ENCODE peak calls at places on chromosomes 5 and 9, in five cellular contexts. P is activated CD8-positive, alpha-beta T cell treated with anti-CD3 and anti-CD28 coated beads, Interleukin-2, amount 10 ng/mL, durations not matched to agents 7 days and 5 days; F is GM03348; T is NCI-H2171 treated with DMSO at 0.1 percent for 48 hours; N is tibial artery. W is an unnamed sample.

GRCh38 chr5:97102010-97102470 is 40.4 kb downstream of the LIX1 start:
- DNase-seq in P (no peak), F (no peak), T (peak; percentile 2), N (no peak), W (peak; percentile 20)

GRCh38 chr5:181111010-181111409 is 20.0 kb downstream of the OR2V1 start:
- DNase-seq in N (peak; percentile 35), T (peak; percentile 32), P (no peak), F (no peak), W (no peak)

GRCh38 chr5:179124853-179125788 is 64.9 kb downstream of the ZNF354C start:
- DNase-seq in P (no peak), F (no peak), T (no peak), N (peak; percentile 60), W (no peak)

GRCh38 chr9:110427497-110428104 is 89.9 kb upstream of the TXNDC8 start:
- DNase-seq in N (no peak), T (peak; percentile 14), F (peak; percentile 32), P (peak; percentile 31), W (peak; percentile 54)

GRCh38 chr5:76701298-76701697 is 14.6 kb upstream of the F2R start:
- DNase-seq in N (peak; percentile 73), F (peak; percentile 28), P (no peak), T (no peak), W (no peak)

GRCh38 chr5:170070556-170071412 is 34.9 kb upstream of the FOXI1 start:
- DNase-seq in F (peak; percentile 86), T (no peak), P (peak; percentile 43), N (no peak), W (peak; percentile 88)

GRCh38 chr9:107039546-107039945 is 176.6 kb downstream of the ZNF462 start:
- DNase-seq in F (no peak), T (peak; percentile 80), P (no peak), N (no peak), W (no peak)

GRCh38 chr5:38207343-38207742 is 51.0 kb upstream of the EGFLAM start:
- DNase-seq in P (no peak), T (no peak), N (no peak), F (no peak), W (no peak)

GRCh38 chr5:124663101-124663506 is 83.3 kb downstream of the ZNF608 start:
- DNase-seq in P (no peak), T (no peak), N (no peak), F (no peak), W (no peak)

GRCh38 chr9:90991953-90992352 is 190.3 kb downstream of the SYK start:
- DNase-seq in F (peak; percentile 19), N (no peak), T (no peak), P (no peak), W (no peak)

GRCh38 chr5:175695161-175696126 is 37.6 kb downstream of the HRH2 start:
- DNase-seq in N (peak; percentile 56), T (no peak), F (no peak), P (no peak), W (no peak)

GRCh38 chr9:23005061-23005690 is 558.6 kb downstream of the DMRTA1 start:
- DNase-seq in P (no peak), N (no peak), T (no peak), F (no peak), W (no peak)

GRCh38 chr9:13816837-13817236 is 497.1 kb downstream of the NFIB start:
- DNase-seq in N (no peak), F (no peak), P (no peak), T (no peak), W (no peak)

GRCh38 chr9:116897181-116897580 is 210.1 kb downstream of the TRIM32 start:
- DNase-seq in F (no peak), P (no peak), N (no peak), T (no peak), W (no peak)

GRCh38 chr5:53366245-53366644 is 114.2 kb upstream of the FST start:
- DNase-seq in P (no peak), F (no peak), T (no peak), N (no peak), W (no peak)

GRCh38 chr9:18861599-18862546 is 171.1 kb downstream of the SAXO1 start:
- DNase-seq in T (no peak), F (peak; percentile 81), P (no peak), N (peak; percentile 84), W (peak; percentile 46)

GRCh38 chr5:140116716-140117115 is 2.8 kb downstream of the PURA start:
- DNase-seq in N (no peak), F (no peak), P (no peak), T (peak; percentile 2), W (no peak)

GRCh38 chr9:136314944-136315343 is 11.1 kb upstream of the CCDC187 start:
- DNase-seq in N (no peak), T (no peak), P (no peak), F (no peak), W (no peak)

GRCh38 chr9:34171753-34172535 is 6.9 kb upstream of the UBAP1 start:
- DNase-seq in N (peak; percentile 61), P (peak; percentile 78), F (no peak), T (no peak), W (no peak)

GRCh38 chr9:21591221-21592062 is 109.3 kb upstream of the IFNE start:
- DNase-seq in T (no peak), P (peak; percentile 67), N (peak; percentile 78), F (peak; percentile 83), W (peak; percentile 58)

GRCh38 chr5:90866333-90866732 is 307.7 kb downstream of the ADGRV1 start:
- DNase-seq in F (peak; percentile 51), N (no peak), T (peak; percentile 57), P (no peak), W (peak; percentile 22)

GRCh38 chr9:132572921-132573320 is 9.5 kb upstream of the BARHL1 start:
- DNase-seq in T (no peak), P (no peak), F (peak; percentile 58), N (no peak), W (peak; percentile 45)

GRCh38 chr5:80387063-80387768 is 20.6 kb upstream of the ZFYVE16 start:
- DNase-seq in N (no peak), F (no peak), P (no peak), T (no peak), W (no peak)